ENCODE peak calls at places on chromosomes 7 and 10, in six cellular contexts. B, F, M, C, Y and T are unnamed samples.

GRCh38 chr7:768881-769504 is 41.9 kb upstream of the PRKAR1B start:
- DNase-seq in B (peak), M (no peak), Y (peak), C (peak), F (no peak), T (no peak)

GRCh38 chr7:44143606-44144250 is 2.6 kb upstream of the MYL7 start:
- DNase-seq in Y (no peak), B (no peak), M (no peak), F (no peak), C (no peak), T (no peak)

GRCh38 chr10:61899997-61900828 is 1.3 kb upstream of the ARID5B start:
- DNase-seq in F (peak), Y (peak), M (no peak), C (peak), B (peak), T (peak)

GRCh38 chr7:150943453-150943814 is 34.7 kb downstream of the KCNH2 start:
- DNase-seq in M (no peak), Y (no peak), B (no peak), C (no peak), F (no peak), T (no peak)

GRCh38 chr10:15374156-15374555 is 3.1 kb upstream of the FAM171A1 start:
- DNase-seq in Y (no peak), F (no peak), M (no peak), B (no peak), C (no peak), T (no peak)

GRCh38 chr7:134690016-134690415 is 43.4 kb downstream of the BPGM start:
- DNase-seq in M (peak), F (no peak), C (no peak), Y (peak), B (peak), T (no peak)

GRCh38 chr7:28646371-28647075 is 234.2 kb downstream of the CREB5 start:
- DNase-seq in C (no peak), M (no peak), B (no peak), Y (no peak), F (no peak), T (no peak)

GRCh38 chr7:139133335-139134139 is 24.0 kb upstream of the ZC3HAV1 start:
- DNase-seq in M (peak), C (peak), Y (peak), F (peak), B (peak), T (peak)

GRCh38 chr7:153324094-153324493 is 564.5 kb downstream of the ACTR3B start:
- DNase-seq in M (no peak), B (no peak), C (no peak), F (no peak), Y (no peak), T (no peak)

GRCh38 chr7:120089968-120090367 is 183.0 kb upstream of the KCND2 start:
- DNase-seq in Y (peak), M (no peak), B (no peak), C (peak), F (no peak), T (no peak)

GRCh38 chr10:44463511-44464121 is 78.7 kb upstream of the CXCL12 start:
- DNase-seq in Y (peak), F (no peak), B (no peak), C (no peak), M (no peak), T (no peak)

GRCh38 chr7:92707435-92707834 is 117.2 kb upstream of the FAM133B start:
- DNase-seq in C (no peak), F (no peak), B (no peak), Y (no peak), M (no peak), T (no peak)

GRCh38 chr7:21261627-21262564 is 166.0 kb upstream of the SP4 start:
- DNase-seq in C (peak), Y (peak), F (peak), B (peak), M (no peak), T (no peak)

GRCh38 chr10:97333351-97333600 is 1.3 kb downstream of the FRAT2 start:
- DNase-seq in C (peak), B (no peak), F (no peak), Y (peak), M (peak), T (no peak)

GRCh38 chr7:27933691-27934565 is 194.0 kb downstream of the TAX1BP1 start:
- DNase-seq in C (peak), F (no peak), Y (no peak), B (no peak), M (no peak), T (no peak)

GRCh38 chr10:123550680-123551096 is 115.5 kb upstream of the GPR26 start:
- DNase-seq in C (no peak), F (no peak), B (no peak), M (no peak), Y (no peak), T (no peak)